ENCODE peak calls at places on chromosomes 13 and 19, in nine cellular contexts. S is CD8-positive, alpha-beta T cell; R is endothelial cell of umbilical vein; J is HepG2; B is bronchial epithelial cell; M is psoas muscle; V is fibroblast of pulmonary artery; X is HCT116; U is fibroblast of the aortic adventitia. O is an unnamed sample.

GRCh38 chr13:27483421-27483820 is 33.1 kb upstream of the MTIF3 start:
- DNase-seq in S (no peak), R (no peak), J (no peak), B (no peak), M (no peak), V (no peak), X (no peak), U (no peak), O (no peak)

GRCh38 chr13:94009696-94010095 is 469.8 kb downstream of the DCT start:
- DNase-seq in S (no peak), R (no peak), J (no peak), B (peak; percentile 5), M (no peak), V (peak; percentile 70), X (no peak), U (peak; percentile 75), O (no peak)

GRCh38 chr13:110268576-110269185 is 38.3 kb downstream of the COL4A1 start:
- DNase-seq in S (no peak), R (no peak), J (no peak), B (no peak), M (no peak), V (no peak), X (no peak), U (no peak), O (no peak)

GRCh38 chr13:109781384-109782065 is 4.9 kb downstream of the IRS2 start:
- DNase-seq in S (no peak), R (no peak), J (no peak), B (no peak), M (peak; percentile 60), V (no peak), X (no peak), U (peak; percentile 35), O (no peak)

GRCh38 chr19:7292950-7293794 is 1.0 kb downstream of the INSR start:
- DNase-seq in S (no peak), R (no peak), J (peak; percentile 21), B (no peak), M (peak; percentile 79), V (no peak), X (no peak), U (no peak), O (peak; percentile 47)

GRCh38 chr13:53513199-53513598 is 484.6 kb downstream of the OLFM4 start:
- DNase-seq in S (no peak), R (no peak), J (no peak), B (no peak), M (no peak), V (no peak), X (no peak), U (no peak), O (no peak)

GRCh38 chr13:20414475-20415287 is 111.0 kb downstream of the CRYL1 start:
- DNase-seq in S (no peak), R (no peak), J (no peak), B (peak; percentile 39), M (no peak), V (no peak), X (no peak), U (no peak), O (no peak)

GRCh38 chr13:113001251-113002140 is 32.5 kb downstream of the MCF2L start:
- DNase-seq in S (no peak), R (no peak), J (peak; percentile 47), B (no peak), M (no peak), V (peak; percentile 8), X (no peak), U (no peak), O (no peak)

GRCh38 chr13:111790621-111791020 is 276.3 kb upstream of the SOX1 start:
- DNase-seq in S (no peak), R (no peak), J (no peak), B (no peak), M (no peak), V (no peak), X (no peak), U (no peak), O (no peak)

GRCh38 chr13:43339843-43340550 is 316.6 kb downstream of the DNAJC15 start:
- DNase-seq in S (no peak), R (no peak), J (no peak), B (no peak), M (no peak), V (no peak), X (no peak), U (peak; percentile 34), O (no peak)

GRCh38 chr13:75480691-75481175 is 1.2 kb downstream of the TBC1D4 start:
- DNase-seq in S (no peak), R (peak; percentile 55), J (peak; percentile 53), B (peak; percentile 74), M (peak; percentile 86), V (peak; percentile 46), X (peak; percentile 63), U (peak; percentile 56), O (no peak)

GRCh38 chr13:94967183-94968039 is 255.1 kb upstream of the SOX21 start:
- DNase-seq in S (no peak), R (peak; percentile 12), J (no peak), B (no peak), M (no peak), V (peak; percentile 10), X (no peak), U (peak; percentile 8), O (no peak)

GRCh38 chr19:15463865-15464371 is 426 bp downstream of the RASAL3 start:
- DNase-seq in S (peak; percentile 59), R (no peak), J (no peak), B (no peak), M (peak; percentile 54), V (no peak), X (no peak), U (no peak), O (peak; percentile 60)

GRCh38 chr19:12194827-12195500 is 32.1 kb downstream of the ZNF136 start:
- DNase-seq in S (peak; percentile 42), R (peak; percentile 6), J (no peak), B (peak; percentile 72), M (peak; percentile 74), V (peak; percentile 57), X (no peak), U (peak; percentile 55), O (no peak)

DNA sequence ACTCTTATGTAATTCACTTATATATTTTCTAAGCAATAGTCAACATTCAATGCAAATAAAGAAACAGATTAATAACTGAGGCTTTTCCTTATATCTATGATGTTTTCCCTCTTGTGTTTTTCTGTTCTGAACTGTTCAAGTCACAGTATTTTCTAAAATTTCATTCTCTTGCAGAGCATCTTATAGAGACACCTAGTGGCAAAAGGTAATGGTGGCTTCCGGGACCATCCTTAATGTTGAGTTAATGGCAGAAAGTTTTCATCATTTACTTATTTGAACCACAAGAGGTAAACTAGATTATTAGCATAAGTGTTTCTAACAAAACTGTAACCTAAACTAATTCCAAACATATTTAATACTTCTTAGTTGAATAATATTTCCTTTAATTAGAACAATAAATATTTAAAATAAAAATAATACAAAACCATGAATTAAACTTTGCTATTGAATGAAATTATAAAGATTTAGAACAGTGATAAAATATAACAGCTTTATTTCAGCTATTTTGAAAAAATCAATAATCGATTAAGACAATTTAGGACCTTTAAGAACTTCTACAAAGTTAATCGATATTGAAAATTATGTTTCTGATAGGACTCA is 1.7 kb upstream of the SLITRK5 start:
- DNase-seq in S (no peak), R (peak; percentile 6), J (peak; percentile 9), B (peak; percentile 52), M (no peak), V (peak; percentile 42), X (no peak), U (peak; percentile 6), O (no peak)
- TF ChIP-seq CTCF in S (no peak), R (peak; percentile 33), J (peak; percentile 52), B (peak; percentile 40), M (no peak), V (peak; percentile 64), X (peak; percentile 65), U (peak; percentile 50), O (peak; percentile 11)

GRCh38 chr19:23436318-23436717 is 41.0 kb upstream of the ZNF91 start:
- DNase-seq in S (no peak), R (no peak), J (no peak), B (no peak), M (no peak), V (no peak), X (no peak), U (no peak), O (no peak)
- TF ChIP-seq CTCF in S (no peak), R (no peak), J (no peak), B (peak; percentile 29), M (no peak), V (peak; percentile 16), X (peak; percentile 37), U (peak; percentile 27), O (no peak)

GRCh38 chr19:4062576-4063368 is 3.9 kb downstream of the ZBTB7A start:
- DNase-seq in S (no peak), R (no peak), J (no peak), B (no peak), M (peak; percentile 55), V (no peak), X (no peak), U (no peak), O (no peak)

GRCh38 chr19:4064551-4065260 is 2.0 kb downstream of the ZBTB7A start:
- DNase-seq in S (no peak), R (peak; percentile 35), J (no peak), B (no peak), M (peak; percentile 85), V (no peak), X (no peak), U (no peak), O (peak; percentile 78)

GRCh38 chr19:4061683-4062575 is 4.8 kb downstream of the ZBTB7A start:
- DNase-seq in S (no peak), R (no peak), J (no peak), B (peak; percentile 40), M (peak; percentile 63), V (no peak), X (no peak), U (no peak), O (no peak)

GRCh38 chr19:4064073-4064550 is 2.6 kb downstream of the ZBTB7A start:
- DNase-seq in S (no peak), R (peak; percentile 29), J (no peak), B (no peak), M (peak; percentile 72), V (peak; percentile 38), X (no peak), U (no peak), O (no peak)

DNA sequence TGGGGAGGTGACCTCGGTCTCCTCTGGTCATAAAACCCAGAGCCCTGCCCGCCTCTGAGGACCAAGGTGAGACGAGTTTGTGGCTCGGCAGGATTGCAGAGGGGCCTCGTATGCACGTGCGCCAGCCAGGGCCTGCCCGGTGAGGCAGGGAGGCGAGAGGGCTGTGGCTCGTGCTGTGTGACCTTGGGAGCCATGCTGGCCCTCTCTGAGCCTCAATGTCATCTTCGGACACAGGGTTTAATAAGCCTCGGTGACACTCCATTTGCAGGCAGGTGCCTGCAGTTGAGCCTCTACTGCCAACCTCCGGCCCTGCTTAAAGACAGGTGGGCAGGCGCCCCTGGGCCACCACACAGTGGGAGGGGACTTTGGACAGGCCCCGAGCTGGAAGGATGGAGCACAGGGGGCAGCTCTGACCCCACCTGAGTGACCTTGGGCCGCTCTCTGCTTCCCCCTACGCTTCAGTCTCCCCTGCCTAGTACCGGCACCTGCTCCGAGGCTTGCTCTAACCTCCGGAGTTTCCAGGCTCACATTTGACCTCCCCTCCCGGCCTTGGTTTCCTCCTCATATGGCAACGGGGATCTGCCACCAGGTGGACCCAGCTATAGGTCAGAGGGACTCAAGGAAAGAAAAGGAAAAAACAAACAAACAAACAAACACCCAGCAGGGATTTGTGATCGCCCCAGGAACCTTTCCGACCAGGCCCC is 3.2 kb downstream of the ZBTB7A start:
- DNase-seq in S (no peak), R (peak; percentile 22), J (no peak), B (no peak), M (peak; percentile 62), V (no peak), X (no peak), U (no peak), O (no peak)
- TF ChIP-seq CTCF in S (no peak), R (no peak), J (no peak), B (peak; percentile 9), M (no peak), V (peak; percentile 4), X (peak; percentile 38), U (no peak), O (no peak)

GRCh38 chr19:51339687-51340656 is 2.0 kb downstream of the VSIG10L start:
- DNase-seq in S (peak; percentile 71), R (peak; percentile 97), J (peak; percentile 82), B (peak; percentile 85), M (peak; percentile 98), V (peak; percentile 98), X (peak; percentile 91), U (peak; percentile 93), O (peak; percentile 99)
- TF ChIP-seq CTCF in S (no peak), R (peak; percentile 20), J (peak; percentile 52), B (peak; percentile 26), M (peak; percentile 22), V (no peak), X (peak; percentile 9), U (peak; percentile 1), O (peak; percentile 15)

O was measured in CD14-positive monocyte.